ENCODE peak calls at places on chromosomes 6 and 20, in eight cellular contexts. G is HCT116; J is nephron progenitor cell; K is renal cortical epithelial cell; P is activated CD4-positive, alpha-beta memory T cell treated with anti-CD3 and anti-CD28 coated beads, Interleukin-2, amount 10 ng/mL, durations not matched to agents 7 days and 5 days; W is left ventricle myocardium superior; I is GM19239; L is T-cell. R is an unnamed sample.

GRCh38 chr6:149781715-149782114 is 32.2 kb downstream of the PCMT1 start:
- DNase-seq in G (no peak), J (no peak), K (no peak), P (no peak), W (no peak), I (no peak), L (no peak), R (no peak)

GRCh38 chr20:35837577-35838195 is 65.9 kb downstream of the PHF20 start:
- DNase-seq in G (no peak), J (no peak), K (peak), P (no peak), W (no peak), I (no peak), L (no peak), R (no peak)

GRCh38 chr6:98794306-98794852 is 40.0 kb upstream of the POU3F2 start:
- DNase-seq in G (no peak), J (no peak), K (no peak), P (no peak), W (no peak), I (no peak), L (no peak), R (no peak)

GRCh38 chr6:157798851-157799250 is 24.2 kb upstream of the SNX9 start:
- DNase-seq in G (no peak), J (no peak), K (no peak), P (no peak), W (no peak), I (no peak), L (no peak), R (no peak)

GRCh38 chr6:28776269-28777146 is 147.3 kb downstream of the TRIM27 start:
- DNase-seq in G (no peak), J (no peak), K (no peak), P (no peak), W (no peak), I (no peak), L (no peak), R (no peak)

GRCh38 chr20:39630215-39630614 is 668.1 kb downstream of the DHX35 start:
- DNase-seq in G (no peak), J (no peak), K (no peak), P (no peak), W (no peak), I (no peak), L (no peak), R (no peak)

GRCh38 chr6:31965700-31966099 is 6.2 kb downstream of the DXO start:
- DNase-seq in G (no peak), J (no peak), K (no peak), P (no peak), W (no peak), I (no peak), L (no peak), R (no peak)

GRCh38 chr6:160285541-160286105 is 27.0 kb upstream of the SLC22A2 start:
- DNase-seq in G (no peak), J (no peak), K (no peak), P (no peak), W (no peak), I (no peak), L (no peak), R (no peak)

GRCh38 chr6:38261626-38262025 is 378.1 kb downstream of the BTBD9 start:
- DNase-seq in G (no peak), J (no peak), K (no peak), P (no peak), W (no peak), I (no peak), L (no peak), R (no peak)

R was measured in NCI-H2107.